ENCODE peak calls at places on chromosome 3, in nine cellular contexts. M is left lung, I is neural progenitor cell, V is mucosa of descending colon, L is transverse colon, C is aorta, T is HCT116, F is colonic mucosa, G is right cardiac atrium. S is an unnamed sample.

GRCh38 chr3:45551214-45552010 is 43.1 kb upstream of the LIMD1 start:
- DNase-seq in M (peak; percentile 73), I (no peak), V (peak; percentile 67), L (peak; percentile 37), C (peak; percentile 86), T (peak; percentile 39), F (peak; percentile 55), G (peak; percentile 86), S (no peak)

GRCh38 chr3:185865277-185865676 is 40.4 kb upstream of the IGF2BP2 start:
- DNase-seq in M (no peak), I (peak; percentile 53), V (no peak), L (no peak), C (no peak), T (no peak), F (no peak), G (no peak), S (no peak)

GRCh38 chr3:14431928-14432834 is 29.8 kb downstream of the SLC6A6 start:
- DNase-seq in M (peak; percentile 98), I (no peak), V (peak; percentile 96), L (peak; percentile 93), C (peak; percentile 97), T (peak; percentile 74), F (peak; percentile 90), G (peak; percentile 94), S (peak; percentile 82)

GRCh38 chr3:127722928-127723603 is 50.3 kb downstream of the ABTB1 start:
- DNase-seq in M (no peak), I (peak; percentile 57), V (no peak), L (no peak), C (peak; percentile 31), T (no peak), F (no peak), G (no peak), S (no peak)

GRCh38 chr3:148925841-148926240 is 60.7 kb downstream of the CPA3 start:
- DNase-seq in M (no peak), I (no peak), V (no peak), L (no peak), C (no peak), T (no peak), F (no peak), G (no peak), S (no peak)

GRCh38 chr3:8110966-8111798 is 390.4 kb upstream of the LMCD1 start:
- DNase-seq in M (no peak), I (peak; percentile 77), V (no peak), L (peak; percentile 36), C (peak; percentile 53), T (peak; percentile 63), F (peak; percentile 61), G (peak; percentile 44), S (peak; percentile 76)

GRCh38 chr3:152185287-152185686 is 83.4 kb upstream of the MBNL1 start:
- DNase-seq in M (no peak), I (no peak), V (no peak), L (no peak), C (no peak), T (no peak), F (no peak), G (no peak), S (no peak)

GRCh38 chr3:71551286-71551919 is 32.1 kb downstream of the FOXP1 start:
- DNase-seq in M (no peak), I (no peak), V (no peak), L (no peak), C (no peak), T (no peak), F (no peak), G (no peak), S (no peak)

GRCh38 chr3:195895078-195895899 is 13.1 kb downstream of the TNK2 start:
- DNase-seq in M (peak; percentile 89), I (peak; percentile 61), V (peak; percentile 78), L (peak; percentile 65), C (peak; percentile 70), T (peak; percentile 37), F (peak; percentile 64), G (peak; percentile 83), S (peak; percentile 75)

GRCh38 chr3:47533481-47533880 is 20.0 kb upstream of the ELP6 start:
- DNase-seq in M (no peak), I (no peak), V (no peak), L (no peak), C (no peak), T (no peak), F (no peak), G (no peak), S (no peak)

GRCh38 chr3:71087109-71088018 is 496.2 kb downstream of the FOXP1 start:
- DNase-seq in M (no peak), I (no peak), V (no peak), L (no peak), C (no peak), T (no peak), F (no peak), G (no peak), S (no peak)

GRCh38 chr3:195441971-195442572 is 748 bp downstream of the ACAP2 start:
- DNase-seq in M (peak; percentile 86), I (peak; percentile 63), V (peak; percentile 71), L (peak; percentile 50), C (peak; percentile 56), T (no peak), F (peak; percentile 66), G (peak; percentile 74), S (peak; percentile 39)

GRCh38 chr3:184827572-184827971 is 15.6 kb downstream of the VPS8 start:
- DNase-seq in M (no peak), I (no peak), V (no peak), L (no peak), C (no peak), T (no peak), F (no peak), G (no peak), S (no peak)

DNA sequence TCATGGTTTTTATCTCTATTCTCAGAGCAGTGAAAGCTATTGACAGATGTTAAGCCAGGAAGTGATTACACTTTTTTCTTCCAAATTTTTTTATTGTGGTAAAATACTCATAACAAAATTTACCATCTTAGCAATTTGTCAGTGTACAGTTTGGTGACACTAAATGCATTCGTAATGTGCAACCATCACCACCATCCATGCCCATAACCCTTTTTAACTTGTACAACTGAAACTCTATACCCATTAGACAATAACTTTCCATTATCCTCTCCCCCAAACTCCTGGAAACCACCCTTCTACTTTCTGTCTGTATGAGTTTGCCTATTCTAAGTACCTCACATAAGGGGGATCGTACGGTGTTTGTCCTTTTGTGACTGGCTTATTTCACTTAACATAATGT is 15.1 kb upstream of the POMGNT2 start:
- DNase-seq in M (no peak), I (no peak), V (no peak), L (no peak), C (no peak), T (no peak), F (no peak), G (no peak), S (no peak)
- H3K4me1 ChIP-seq in M (no peaks in the 10 kb centered on the region), I (no peaks in the 10 kb centered on the region), V (no peaks in the 10 kb centered on the region), L (no peaks in the 10 kb centered on the region), C (no peaks in the 10 kb centered on the region), T (no peaks in the 10 kb centered on the region), F (no peaks in the 10 kb centered on the region), G (no peaks in the 10 kb centered on the region), S (no peaks in the 10 kb centered on the region)

GRCh38 chr3:16511561-16512434 is 1.7 kb downstream of the RFTN1 start:
- DNase-seq in M (no peak), I (peak; percentile 20), V (peak; percentile 77), L (peak; percentile 65), C (peak; percentile 86), T (no peak), F (peak; percentile 47), G (peak; percentile 72), S (no peak)
- H3K4me1 ChIP-seq in M (peaks cover 70% of the 10 kb centered on the region), I (peaks cover 19% of the 10 kb centered on the region), V (peaks cover 4% of the 10 kb centered on the region), L (no peaks in the 10 kb centered on the region), C (peaks cover 4% of the 10 kb centered on the region), T (no peaks in the 10 kb centered on the region), F (no peaks in the 10 kb centered on the region), G (peaks cover 15% of the 10 kb centered on the region), S (no peaks in the 10 kb centered on the region)

DNA sequence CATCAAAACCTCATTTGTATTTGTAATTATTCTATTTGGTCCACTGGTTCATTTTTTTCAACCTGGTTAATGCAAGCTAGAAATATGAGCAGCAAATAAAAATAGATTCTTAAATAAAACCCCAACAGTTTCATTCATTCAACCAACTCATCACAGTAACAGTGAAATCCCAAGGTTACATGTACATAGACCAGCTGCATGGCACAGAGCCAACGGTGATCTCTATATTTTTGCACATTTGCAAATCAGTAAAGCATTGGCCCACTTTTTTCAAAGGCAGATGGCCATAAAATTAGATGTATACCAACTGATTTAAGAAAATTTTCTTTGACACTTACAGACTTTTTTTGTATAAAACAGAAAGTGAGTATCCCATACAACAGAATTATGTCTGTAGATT is 49.3 kb downstream of the STRIT1 start:
- DNase-seq in M (no peak), I (no peak), V (no peak), L (no peak), C (no peak), T (no peak), F (no peak), G (no peak), S (no peak)
- H3K4me1 ChIP-seq in M (no peaks in the 10 kb centered on the region), I (no peaks in the 10 kb centered on the region), V (no peaks in the 10 kb centered on the region), L (no peaks in the 10 kb centered on the region), C (no peaks in the 10 kb centered on the region), T (no peaks in the 10 kb centered on the region), F (no peaks in the 10 kb centered on the region), G (no peaks in the 10 kb centered on the region), S (no peaks in the 10 kb centered on the region)

GRCh38 chr3:120438216-120438615 is 12.6 kb downstream of the FSTL1 start:
- DNase-seq in M (no peak), I (no peak), V (no peak), L (no peak), C (no peak), T (no peak), F (no peak), G (no peak), S (no peak)
- H3K4me1 ChIP-seq in M (peaks cover 14% of the 10 kb centered on the region), I (no peaks in the 10 kb centered on the region), V (peaks cover 8% of the 10 kb centered on the region), L (peaks cover 38% of the 10 kb centered on the region), C (peaks cover 35% of the 10 kb centered on the region), T (peaks cover 2% of the 10 kb centered on the region), F (peaks cover 17% of the 10 kb centered on the region), G (peaks cover 39% of the 10 kb centered on the region), S (peaks cover 20% of the 10 kb centered on the region)

GRCh38 chr3:123337226-123337625 is 111.7 kb downstream of the ADCY5 start:
- DNase-seq in M (peak; percentile 30), I (no peak), V (no peak), L (no peak), C (no peak), T (no peak), F (no peak), G (no peak), S (no peak)

GRCh38 chr3:123338021-123338619 is 110.8 kb downstream of the ADCY5 start:
- DNase-seq in M (no peak), I (no peak), V (no peak), L (no peak), C (no peak), T (no peak), F (peak; percentile 38), G (peak; percentile 42), S (no peak)

GRCh38 chr3:123336441-123336851 is 112.4 kb downstream of the ADCY5 start:
- DNase-seq in M (peak; percentile 41), I (no peak), V (no peak), L (no peak), C (no peak), T (no peak), F (no peak), G (peak; percentile 30), S (no peak)

GRCh38 chr3:123339302-123339701 is 109.6 kb downstream of the ADCY5 start:
- DNase-seq in M (no peak), I (no peak), V (no peak), L (no peak), C (no peak), T (no peak), F (no peak), G (peak; percentile 15), S (no peak)

GRCh38 chr3:123338620-123339061 is 110.2 kb downstream of the ADCY5 start:
- DNase-seq in M (no peak), I (no peak), V (no peak), L (no peak), C (no peak), T (no peak), F (no peak), G (peak; percentile 65), S (no peak)
- H3K4me1 ChIP-seq in M (no peaks in the 10 kb centered on the region), I (no peaks in the 10 kb centered on the region), V (no peaks in the 10 kb centered on the region), L (peaks cover under 1% of the 10 kb centered on the region), C (no peaks in the 10 kb centered on the region), T (no peaks in the 10 kb centered on the region), F (no peaks in the 10 kb centered on the region), G (peaks cover 7% of the 10 kb centered on the region), S (no peaks in the 10 kb centered on the region)